ENCODE peak calls at places on chromosomes 7 and 10, in ten cellular contexts. G is choroid plexus epithelial cell; X is IMR-90; C is NCI-H446 treated with DMSO at 0.1 percent for 48 hours; O is left ventricle myocardium superior; V is stomach; J is stimulated activated CD8-positive, alpha-beta memory T cell treated with anti-CD3 and anti-CD28 coated beads, Interleukin-12 subunit alpha, Interleukin-12 subunit beta, amount 100 ng/mL, for 1 hour; W is NCI-H1417; M is activated CD8-positive, alpha-beta memory T cell treated with anti-CD3 and anti-CD28 coated beads, Interleukin-2, amount 50 U/mL, for 48 hours; T is neural progenitor cell. S is an unnamed sample.

GRCh38 chr10:14623931-14624330 is 150.8 kb downstream of the FAM107B start:
- DNase-seq in G (no peak), V (no peak), T (no peak), J (no peak), O (no peak), X (no peak), M (no peak), C (no peak), W (peak; percentile 57), S (no peak)

GRCh38 chr7:112140600-112140999 is 65.6 kb downstream of the DOCK4 start:
- DNase-seq in M (no peak), T (no peak), J (no peak), G (peak; percentile 50), W (peak; percentile 50), O (no peak), V (no peak), C (no peak), X (no peak), S (no peak)

GRCh38 chr7:1049801-1050200 is 5.5 kb downstream of the GPR146 start:
- DNase-seq in J (no peak), O (no peak), M (no peak), C (no peak), W (no peak), G (no peak), T (no peak), V (no peak), X (no peak), S (no peak)

GRCh38 chr7:79420464-79420863 is 33.0 kb downstream of the MAGI2 start:
- DNase-seq in V (no peak), T (no peak), W (peak; percentile 55), M (no peak), X (peak; percentile 98), O (no peak), G (peak; percentile 94), C (no peak), J (no peak), S (no peak)

GRCh38 chr10:113487154-113487553 is 65.7 kb upstream of the HABP2 start:
- DNase-seq in O (no peak), G (no peak), X (no peak), T (no peak), V (no peak), M (no peak), C (no peak), W (no peak), J (no peak), S (no peak)

GRCh38 chr10:60490013-60490412 is 100.3 kb upstream of the ANK3 start:
- DNase-seq in V (no peak), M (no peak), O (no peak), J (no peak), G (peak; percentile 72), C (no peak), W (no peak), X (peak; percentile 34), T (no peak), S (no peak)

GRCh38 chr10:63758080-63758479 is 236.9 kb downstream of the REEP3 start:
- DNase-seq in O (no peak), W (no peak), C (no peak), V (peak; percentile 27), T (no peak), G (peak; percentile 80), X (peak; percentile 68), J (no peak), M (no peak), S (no peak)

GRCh38 chr10:49647985-49648795 is 31.3 kb upstream of the C10orf53 start:
- DNase-seq in M (no peak), X (no peak), O (no peak), C (no peak), G (no peak), J (no peak), T (no peak), V (peak; percentile 16), W (no peak), S (peak; percentile 72)

GRCh38 chr7:92586403-92586802 is 3.8 kb downstream of the FAM133B start:
- DNase-seq in X (peak; percentile 72), C (no peak), J (no peak), V (no peak), W (no peak), M (no peak), T (no peak), G (peak; percentile 60), O (no peak), S (no peak)

GRCh38 chr10:13062813-13063212 is 37.1 kb upstream of the OPTN start:
- DNase-seq in X (no peak), T (no peak), C (no peak), W (no peak), J (no peak), G (no peak), O (no peak), V (no peak), M (no peak), S (no peak)

GRCh38 chr7:191105-192034 is 1.0 kb upstream of the FAM20C start:
- DNase-seq in O (peak; percentile 66), T (peak; percentile 37), V (no peak), M (no peak), W (peak; percentile 62), X (peak; percentile 92), C (peak; percentile 61), J (no peak), G (peak; percentile 95), S (no peak)

GRCh38 chr7:128833939-128834310 is 3.7 kb downstream of the FLNC start:
- DNase-seq in C (no peak), O (no peak), V (no peak), T (peak; percentile 12), M (no peak), J (no peak), G (peak; percentile 50), X (no peak), W (no peak), S (no peak)

GRCh38 chr7:114481995-114482394 is 67.4 kb downstream of the FOXP2 start:
- DNase-seq in O (no peak), V (no peak), C (peak; percentile 74), X (peak; percentile 69), M (no peak), G (peak; percentile 90), J (no peak), W (peak; percentile 76), T (no peak), S (no peak)

GRCh38 chr7:32206488-32206887 is 136.3 kb upstream of the PDE1C start:
- DNase-seq in M (no peak), G (no peak), T (no peak), C (no peak), W (no peak), J (no peak), X (no peak), O (no peak), V (no peak), S (peak; percentile 71)

GRCh38 chr10:32166365-32166764 is 110.1 kb upstream of the KIF5B start:
- DNase-seq in X (no peak), G (no peak), J (no peak), C (no peak), O (no peak), W (peak; percentile 19), M (no peak), V (no peak), T (no peak), S (no peak)

GRCh38 chr10:100508691-100509150 is 10.9 kb downstream of the SEC31B start:
- DNase-seq in J (no peak), O (no peak), X (peak; percentile 66), T (peak; percentile 81), G (peak; percentile 79), M (no peak), W (peak; percentile 51), V (no peak), C (peak; percentile 6), S (no peak)

GRCh38 chr7:99137418-99138180 is 6.3 kb downstream of the SMURF1 start:
- DNase-seq in O (no peak), M (no peak), G (peak; percentile 86), C (no peak), W (peak; percentile 10), V (no peak), J (no peak), T (peak; percentile 90), X (peak; percentile 90), S (no peak)

GRCh38 chr10:29099415-29099814 is 189.5 kb upstream of the LYZL1 start:
- DNase-seq in W (peak; percentile 3), T (no peak), O (no peak), C (no peak), G (no peak), V (no peak), M (no peak), J (no peak), X (no peak), S (no peak)

GRCh38 chr10:103457896-103458583 is 660 bp downstream of the CALHM1 start:
- DNase-seq in J (no peak), C (no peak), V (no peak), O (no peak), W (no peak), X (no peak), G (no peak), M (no peak), T (no peak), S (no peak)

GRCh38 chr7:23514755-23515154 is 17.0 kb downstream of the TRA2A start:
- DNase-seq in J (no peak), O (no peak), T (no peak), C (no peak), G (no peak), M (no peak), V (no peak), X (no peak), W (no peak), S (no peak)

GRCh38 chr7:1300636-1301035 is 68.0 kb downstream of the UNCX start:
- DNase-seq in V (no peak), J (no peak), O (peak; percentile 19), G (no peak), W (no peak), C (no peak), T (no peak), X (no peak), M (no peak), S (no peak)

GRCh38 chr7:22060863-22061262 is 115.2 kb upstream of the CDCA7L start:
- DNase-seq in X (no peak), G (no peak), V (no peak), M (no peak), C (no peak), W (no peak), J (no peak), O (no peak), T (no peak), S (no peak)

GRCh38 chr10:62501547-62501946 is 127.4 kb downstream of the ZNF365 start:
- DNase-seq in C (no peak), X (peak; percentile 34), G (no peak), V (no peak), T (no peak), M (no peak), W (no peak), O (no peak), J (no peak), S (no peak)

GRCh38 chr10:90458571-90458970 is 399.3 kb downstream of the HTR7 start:
- DNase-seq in T (no peak), M (no peak), C (no peak), G (no peak), X (no peak), O (no peak), W (no peak), V (no peak), J (no peak), S (no peak)

GRCh38 chr10:123140164-123140982 is 4.6 kb downstream of the HMX3 start:
- DNase-seq in J (no peak), G (no peak), X (no peak), W (no peak), V (no peak), O (no peak), T (peak; percentile 82), C (no peak), M (peak; percentile 65), S (no peak)

GRCh38 chr7:2821842-2822507 is 22.1 kb downstream of the GNA12 start:
- DNase-seq in V (no peak), M (no peak), C (no peak), W (no peak), G (peak; percentile 88), O (no peak), J (no peak), X (peak; percentile 91), T (no peak), S (no peak)

GRCh38 chr7:80974396-80975358 is 55.8 kb upstream of the SEMA3C start:
- DNase-seq in W (no peak), G (no peak), C (no peak), J (no peak), V (no peak), O (no peak), T (no peak), X (no peak), M (no peak), S (no peak)

GRCh38 chr10:21087476-21087875 is 190.4 kb upstream of the NEBL start:
- DNase-seq in M (no peak), O (no peak), X (no peak), G (no peak), C (no peak), V (no peak), T (no peak), W (no peak), J (no peak), S (no peak)